ENCODE peak calls at places on chromosomes 7 and 10, in eight cellular contexts. F, E, I, M, P, T, V and K are unnamed samples.

GRCh38 chr10:59283456-59284082 is 78.8 kb downstream of the FAM13C start:
- DNase-seq in F (peak; percentile 61), E (no peak), I (no peak), M (no peak), P (peak; percentile 71), T (peak; percentile 18), V (no peak), K (no peak)

GRCh38 chr10:102646610-102647432 is 2.5 kb downstream of the TRIM8 start:
- DNase-seq in F (peak; percentile 48), E (no peak), I (peak; percentile 60), M (no peak), P (no peak), T (peak; percentile 60), V (peak; percentile 66), K (peak; percentile 65)

GRCh38 chr10:107546239-107546638 is 381.7 kb upstream of the SORCS1 start:
- DNase-seq in F (peak; percentile 93), E (no peak), I (no peak), M (no peak), P (no peak), T (no peak), V (no peak), K (peak; percentile 33)

GRCh38 chr10:63409465-63410027 is 56.2 kb downstream of the JMJD1C start:
- DNase-seq in F (peak; percentile 38), E (no peak), I (no peak), M (no peak), P (no peak), T (no peak), V (no peak), K (peak; percentile 52)

GRCh38 chr7:63047546-63047945 is 951.1 kb upstream of the ZNF722 start:
- DNase-seq in F (no peak), E (no peak), I (no peak), M (no peak), P (no peak), T (no peak), V (no peak), K (no peak)

GRCh38 chr10:91185239-91185875 is 35.1 kb upstream of the PCGF5 start:
- DNase-seq in F (peak; percentile 26), E (no peak), I (no peak), M (no peak), P (peak; percentile 48), T (peak; percentile 31), V (no peak), K (peak; percentile 51)

GRCh38 chr10:21330628-21331020 is 194.9 kb downstream of the SKIDA1 start:
- DNase-seq in F (no peak), E (no peak), I (no peak), M (no peak), P (no peak), T (no peak), V (no peak), K (peak; percentile 12)

GRCh38 chr7:5396999-5397656 is 26.5 kb downstream of the TNRC18 start:
- DNase-seq in F (peak; percentile 99), E (peak; percentile 87), I (peak; percentile 93), M (peak; percentile 89), P (peak; percentile 71), T (peak; percentile 85), V (peak; percentile 55), K (peak; percentile 87)

GRCh38 chr10:1648648-1649047 is 88.7 kb downstream of the ADARB2 start:
- DNase-seq in F (no peak), E (no peak), I (no peak), M (no peak), P (no peak), T (no peak), V (no peak), K (no peak)

GRCh38 chr7:128904381-128905197 is 5.9 kb downstream of the KCP start:
- DNase-seq in F (peak; percentile 69), E (peak; percentile 52), I (no peak), M (peak; percentile 30), P (no peak), T (no peak), V (peak; percentile 21), K (peak; percentile 65)

GRCh38 chr7:128672927-128673517 is 930 bp downstream of the GARIN1A start:
- DNase-seq in F (peak; percentile 34), E (no peak), I (no peak), M (no peak), P (no peak), T (no peak), V (no peak), K (peak; percentile 13)

GRCh38 chr7:156493942-156494341 is 146.6 kb upstream of the RNF32 start:
- DNase-seq in F (peak; percentile 3), E (no peak), I (peak; percentile 16), M (no peak), P (no peak), T (no peak), V (no peak), K (no peak)

GRCh38 chr10:103690281-103690680 is 165.1 kb downstream of the SH3PXD2A start:
- DNase-seq in F (no peak), E (no peak), I (no peak), M (no peak), P (no peak), T (no peak), V (no peak), K (peak; percentile 81)

GRCh38 chr7:19958309-19958896 is 185.0 kb upstream of the TMEM196 start:
- DNase-seq in F (peak; percentile 96), E (no peak), I (no peak), M (no peak), P (no peak), T (no peak), V (no peak), K (peak; percentile 84)

GRCh38 chr7:149459540-149460433 is 1.1 kb downstream of the ZNF777 start:
- DNase-seq in F (peak; percentile 14), E (peak; percentile 74), I (no peak), M (no peak), P (no peak), T (no peak), V (no peak), K (no peak)

GRCh38 chr10:963186-963585 is 25.0 kb upstream of the GTPBP4 start:
- DNase-seq in F (no peak), E (no peak), I (no peak), M (no peak), P (no peak), T (no peak), V (no peak), K (no peak)

GRCh38 chr7:76408121-76408560 is 1.4 kb downstream of the SSC4D start:
- DNase-seq in F (no peak), E (no peak), I (no peak), M (no peak), P (no peak), T (no peak), V (no peak), K (no peak)

GRCh38 chr10:114297136-114297705 is 58.2 kb downstream of the VWA2 start:
- DNase-seq in F (no peak), E (no peak), I (no peak), M (no peak), P (no peak), T (no peak), V (no peak), K (no peak)

GRCh38 chr10:2926918-2927660 is 140.3 kb upstream of the PFKP start:
- DNase-seq in F (no peak), E (no peak), I (no peak), M (no peak), P (no peak), T (no peak), V (no peak), K (no peak)

GRCh38 chr10:2928219-2928840 is 139.0 kb upstream of the PFKP start:
- DNase-seq in F (peak; percentile 61), E (peak; percentile 64), I (peak; percentile 71), M (peak; percentile 66), P (peak; percentile 54), T (peak; percentile 43), V (peak; percentile 61), K (peak; percentile 70)

GRCh38 chr10:2933041-2933440 is 134.3 kb upstream of the PFKP start:
- DNase-seq in F (no peak), E (no peak), I (no peak), M (no peak), P (no peak), T (no peak), V (no peak), K (no peak)

GRCh38 chr10:2929457-2929856 is 137.9 kb upstream of the PFKP start:
- DNase-seq in F (no peak), E (no peak), I (no peak), M (no peak), P (no peak), T (no peak), V (no peak), K (no peak)

DNA sequence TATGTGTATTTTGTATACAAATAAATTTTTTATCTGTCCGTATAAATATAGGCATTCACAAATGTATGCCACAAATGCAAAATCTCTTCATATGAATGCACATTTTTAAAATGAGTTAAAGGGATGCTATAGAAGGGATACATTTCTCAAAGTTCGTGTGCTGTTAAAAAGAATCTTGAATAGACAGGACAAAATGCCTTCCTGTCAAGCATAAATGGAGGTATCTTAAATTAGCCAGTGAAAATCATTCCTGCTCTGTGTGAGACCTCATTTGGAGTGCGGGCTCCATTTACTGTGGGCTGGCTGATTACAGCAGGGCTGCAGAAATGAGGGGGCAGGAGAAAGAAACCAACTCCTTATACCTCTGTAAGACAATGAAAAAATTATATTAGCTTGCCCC is 137.5 kb upstream of the PFKP start:
- DNase-seq in F (no peak), E (no peak), I (no peak), M (no peak), P (no peak), T (no peak), V (no peak), K (no peak)
- H3K4me3 ChIP-seq in F (no peak overlapping the region), E (no peak overlapping the region), I (no peak overlapping the region), M (no peak overlapping the region), P (no peak overlapping the region), T (no peak overlapping the region), V (no peak overlapping the region), K (no peak overlapping the region)

DNA sequence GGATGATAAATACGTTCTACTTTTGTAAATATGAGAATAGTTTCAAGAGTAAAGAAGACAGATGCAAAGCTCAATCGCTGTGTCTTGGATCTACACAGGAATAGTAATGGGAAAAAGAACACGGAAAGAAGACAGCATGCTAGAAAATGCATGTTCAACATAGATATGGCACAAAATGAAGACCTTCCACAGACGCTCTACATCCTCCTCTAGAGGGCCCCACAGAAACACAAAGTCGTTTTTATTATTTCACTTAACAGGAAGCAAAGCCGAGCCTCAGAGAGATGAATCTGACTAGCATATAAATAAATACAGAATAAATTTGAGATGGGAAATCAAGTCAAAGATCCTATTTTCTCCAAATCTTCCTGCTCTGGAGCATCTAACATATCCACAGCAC is 292.6 kb downstream of the PARD3 start:
- DNase-seq in F (peak; percentile 45), E (no peak), I (no peak), M (no peak), P (no peak), T (no peak), V (no peak), K (peak; percentile 43)
- TF ChIP-seq CTCF in F (peak; percentile 37), E (no peak), I (no peak), M (no peak), P (no peak), T (no peak), V (no peak), K (peak; percentile 47)

GRCh38 chr10:3780766-3781457 is 4.1 kb downstream of the KLF6 start:
- DNase-seq in F (peak; percentile 35), E (no peak), I (no peak), M (no peak), P (no peak), T (no peak), V (no peak), K (peak; percentile 48)
- H3K4me3 ChIP-seq in F (peak overlapping the region; percentile 90), E (no peak overlapping the region), I (peak overlapping the region; percentile 88), M (peak overlapping the region; percentile 61), P (peak overlapping the region; percentile 89), T (peak overlapping the region; percentile 95), V (peak overlapping the region; percentile 83), K (peak overlapping the region; percentile 96)

GRCh38 chr7:97027427-97028234 is 3.0 kb upstream of the DLX5 start:
- DNase-seq in F (peak; percentile 83), E (peak; percentile 82), I (peak; percentile 69), M (peak; percentile 72), P (peak; percentile 49), T (peak; percentile 75), V (peak; percentile 83), K (peak; percentile 90)
- TF ChIP-seq CTCF in F (peak; percentile 94), E (peak; percentile 74), I (peak; percentile 80), M (peak; percentile 77), P (peak; percentile 54), T (peak; percentile 84), V (peak; percentile 84), K (peak; percentile 95)